ENCODE peak calls at places on chromosomes 13 and 19, in seven cellular contexts. S is K562, G is H1, F is HepG2, I is SK-N-SH, O is HCT116, Q is GM12878. A is an unnamed sample.

GRCh38 chr13:113647351-113648217 is 10.4 kb downstream of the ATP4B start:
- DNase-seq in S (no peak), G (no peak), F (no peak), I (peak; percentile 85), O (peak; percentile 19), Q (no peak), A (no peak)

GRCh38 chr13:20064128-20064527 is 96.7 kb downstream of the GJA3 start:
- DNase-seq in S (no peak), G (no peak), F (no peak), I (no peak), O (no peak), Q (no peak), A (no peak)

GRCh38 chr13:43023244-43023931 is at the start of gene DNAJC15:
- DNase-seq in S (peak; percentile 24), G (peak; percentile 56), F (peak; percentile 76), I (peak; percentile 80), O (peak; percentile 63), Q (peak; percentile 57), A (peak; percentile 78)

GRCh38 chr13:79508224-79508961 is 27.4 kb downstream of the NDFIP2 start:
- DNase-seq in S (no peak), G (no peak), F (no peak), I (no peak), O (no peak), Q (no peak), A (no peak)

GRCh38 chr13:38844581-38844980 is 146.1 kb downstream of the STOML3 start:
- DNase-seq in S (no peak), G (no peak), F (no peak), I (no peak), O (no peak), Q (no peak), A (no peak)

GRCh38 chr13:46615888-46616531 is 63.0 kb downstream of the LRCH1 start:
- DNase-seq in S (no peak), G (no peak), F (no peak), I (no peak), O (no peak), Q (no peak), A (no peak)

GRCh38 chr13:28680541-28680940 is 21.6 kb downstream of the POMP start:
- DNase-seq in S (no peak), G (no peak), F (no peak), I (no peak), O (no peak), Q (no peak), A (no peak)

GRCh38 chr19:1250374-1251232 is 2.2 kb downstream of the MIDN start:
- DNase-seq in S (peak; percentile 88), G (no peak), F (peak; percentile 68), I (peak; percentile 73), O (no peak), Q (no peak), A (no peak)

GRCh38 chr13:74114202-74114601 is 20.0 kb downstream of the KLF12 start:
- DNase-seq in S (no peak), G (no peak), F (no peak), I (no peak), O (no peak), Q (no peak), A (no peak)

GRCh38 chr19:14603990-14604387 is 21.1 kb downstream of the CLEC17A start:
- DNase-seq in S (no peak), G (no peak), F (no peak), I (no peak), O (no peak), Q (peak; percentile 84), A (no peak)

GRCh38 chr13:71625694-71626093 is 241.3 kb downstream of the DACH1 start:
- DNase-seq in S (no peak), G (no peak), F (no peak), I (no peak), O (no peak), Q (no peak), A (no peak)

GRCh38 chr13:52850396-52851152 is 2.1 kb upstream of the PCDH8 start:
- DNase-seq in S (peak; percentile 3), G (peak; percentile 72), F (peak; percentile 25), I (peak; percentile 71), O (no peak), Q (no peak), A (peak; percentile 89)

GRCh38 chr19:39641773-39642172 is 13.9 kb upstream of the LGALS16 start:
- DNase-seq in S (no peak), G (no peak), F (peak; percentile 51), I (no peak), O (no peak), Q (no peak), A (no peak)

GRCh38 chr13:112980441-112980840 is 11.4 kb downstream of the MCF2L start:
- DNase-seq in S (no peak), G (no peak), F (no peak), I (peak; percentile 85), O (no peak), Q (no peak), A (no peak)

DNA sequence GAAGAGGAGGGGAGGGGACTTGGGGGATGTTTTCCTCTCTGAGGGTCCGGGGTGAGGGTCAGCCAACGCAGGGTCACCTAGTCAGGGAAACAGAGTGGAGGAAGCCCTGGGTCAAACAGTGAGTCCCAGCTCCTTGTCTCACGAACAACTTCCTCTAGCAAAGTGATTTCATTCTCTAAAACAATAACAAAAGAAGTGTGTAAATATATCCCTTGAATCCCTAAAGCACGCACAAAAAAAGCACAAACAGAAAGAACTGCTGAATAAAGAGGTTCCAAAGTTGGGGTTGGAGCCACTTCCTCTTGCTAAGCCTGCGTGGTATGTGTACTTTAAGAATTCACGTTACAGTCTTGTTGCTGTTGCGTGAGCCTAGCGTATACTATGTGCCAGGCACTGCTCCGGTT is 1.5 kb upstream of the C5AR2 start:
- DNase-seq in S (no peak), G (no peak), F (no peak), I (no peak), O (no peak), Q (no peak), A (no peak)
- TF ChIP-seq JUND in S (no peak), G (no peak), F (no peak), I (no peak), O (no peak), Q (no peak), A (no peak)

GRCh38 chr13:104592127-104592526 is 1525.9 kb upstream of the SLC10A2 start:
- DNase-seq in S (no peak), G (no peak), F (no peak), I (no peak), O (peak; percentile 16), Q (no peak), A (no peak)
- TF ChIP-seq JUND in S (no peak), G (no peak), F (no peak), I (peak; percentile 39), O (peak; percentile 27), Q (no peak), A (no peak)

GRCh38 chr13:37241786-37242185 is 136.3 kb upstream of the CSNK1A1L start:
- DNase-seq in S (no peak), G (no peak), F (no peak), I (no peak), O (no peak), Q (no peak), A (no peak)
- TF ChIP-seq JUND in S (no peak), G (no peak), F (no peak), I (no peak), O (no peak), Q (no peak), A (no peak)

GRCh38 chr13:106213028-106213427 is 322.4 kb downstream of the EFNB2 start:
- DNase-seq in S (no peak), G (no peak), F (no peak), I (no peak), O (peak; percentile 4), Q (no peak), A (no peak)
- TF ChIP-seq JUND in S (no peak), G (no peak), F (no peak), I (no peak), O (no peak), Q (no peak), A (no peak)

GRCh38 chr19:51944798-51945552 is 17.7 kb downstream of the ZNF613 start:
- DNase-seq in S (no peak), G (no peak), F (no peak), I (no peak), O (no peak), Q (no peak), A (no peak)

GRCh38 chr19:51946602-51947001 is 19.3 kb downstream of the ZNF613 start:
- DNase-seq in S (no peak), G (no peak), F (no peak), I (no peak), O (no peak), Q (no peak), A (no peak)

GRCh38 chr19:51948979-51949378 is 21.7 kb downstream of the ZNF613 start:
- DNase-seq in S (no peak), G (no peak), F (no peak), I (peak; percentile 70), O (no peak), Q (no peak), A (no peak)
- TF ChIP-seq JUND in S (no peak), G (no peak), F (no peak), I (no peak), O (no peak), Q (no peak), A (no peak)

DNA sequence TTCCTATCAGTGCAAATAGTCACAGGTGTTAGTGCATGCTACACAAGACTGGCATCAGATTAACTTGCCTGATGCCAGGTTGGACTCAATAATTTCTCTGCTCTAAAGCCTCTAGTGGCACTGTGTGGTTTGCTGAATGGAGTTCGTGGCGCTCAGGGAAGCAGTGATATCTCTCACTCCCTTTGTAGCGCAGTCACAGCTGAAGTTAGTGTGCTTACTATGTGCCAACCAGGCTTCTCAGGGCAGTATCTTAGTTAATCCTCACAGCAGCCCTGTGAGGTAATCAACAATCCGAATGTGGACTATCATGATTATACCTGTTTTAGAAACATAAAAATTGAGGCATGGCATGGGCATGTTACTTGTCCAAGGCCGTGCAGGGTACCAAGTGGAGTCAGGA is 190.3 kb downstream of the LMO7 start:
- DNase-seq in S (no peak), G (no peak), F (no peak), I (no peak), O (no peak), Q (no peak), A (no peak)
- TF ChIP-seq JUND in S (no peak), G (no peak), F (no peak), I (no peak), O (no peak), Q (no peak), A (no peak)

DNA sequence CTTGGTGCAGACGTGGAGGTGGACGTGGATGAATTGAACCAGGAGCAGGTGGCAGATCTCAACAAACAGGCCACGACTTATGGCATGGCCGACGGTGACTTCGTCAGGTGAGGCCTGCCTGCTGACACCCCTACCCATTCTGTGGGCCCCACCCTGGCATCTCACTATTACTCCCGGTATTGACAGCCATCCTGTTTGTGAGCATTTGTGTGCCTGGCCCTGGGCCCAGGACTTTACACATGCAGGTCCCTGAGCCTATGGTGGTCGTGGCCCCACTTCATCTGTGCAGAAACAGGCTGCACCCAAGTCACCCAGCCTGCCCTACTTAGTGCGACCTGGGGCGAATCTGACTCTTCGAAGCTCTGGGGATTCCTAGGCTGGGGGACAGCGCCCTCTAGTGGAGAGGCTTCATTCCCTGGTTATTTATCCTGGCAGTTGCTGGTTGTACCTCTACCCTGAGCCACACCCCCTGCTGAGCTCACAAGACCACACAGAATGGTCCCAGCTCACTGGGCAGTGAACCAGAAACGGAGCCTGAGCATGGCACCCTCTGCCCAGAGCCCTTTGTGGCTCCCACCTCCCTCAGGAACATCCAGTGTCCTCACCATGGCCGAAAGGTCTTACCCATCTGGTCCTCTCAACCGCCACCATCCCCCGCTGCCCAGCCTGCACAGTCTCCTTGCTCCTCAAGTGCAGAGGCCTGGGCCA is 16.9 kb downstream of the ZNF296 start:
- DNase-seq in S (peak; percentile 88), G (no peak), F (peak; percentile 78), I (peak; percentile 87), O (peak; percentile 62), Q (no peak), A (peak; percentile 64)
- TF ChIP-seq JUND in S (peak; percentile 45), G (no peak), F (no peak), I (no peak), O (no peak), Q (no peak), A (no peak)

A was measured in T47D.